ENCODE peak calls at places on chromosomes 2 and 18, in ten cellular contexts. B is NCI-H1436 treated with DMSO at 0.1 percent for 48 hours; C is kidney glomerular epithelial cell; A is endothelial cell; N is GM23338; P is stimulated activated naive B cell treated with anti-CD40 and anti-IgM and Interleukin-4, amounts not matched to agents 10 μg/mL and 1 μg/mL and 100 μg/mL, for 72 hours; M is GM12891; G is heart left ventricle; X is Caco-2; D is left cardiac atrium. U is an unnamed sample.

GRCh38 chr2:24400207-24400907 is 40.0 kb upstream of the ITSN2 start:
- DNase-seq in C (no peak), G (no peak), D (no peak), X (no peak), A (no peak), M (no peak), B (no peak), N (peak; percentile 19), P (no peak), U (peak; percentile 18)

GRCh38 chr2:104215269-104216161 is 638.4 kb upstream of the POU3F3 start:
- DNase-seq in N (peak; percentile 58), P (no peak), B (no peak), M (no peak), G (no peak), C (no peak), X (no peak), D (no peak), A (no peak), U (no peak)

GRCh38 chr18:9400197-9400596 is 65.6 kb downstream of the TWSG1 start:
- DNase-seq in A (no peak), D (no peak), B (no peak), N (no peak), M (no peak), X (no peak), G (no peak), P (no peak), C (no peak), U (no peak)

GRCh38 chr18:23752796-23753195 is 63.5 kb downstream of the LAMA3 start:
- DNase-seq in X (no peak), G (no peak), B (no peak), P (no peak), A (no peak), D (no peak), N (no peak), C (no peak), M (no peak), U (no peak)

GRCh38 chr2:63819765-63820717 is 21.7 kb upstream of the UGP2 start:
- DNase-seq in X (no peak), M (no peak), B (no peak), N (peak; percentile 24), P (no peak), G (peak; percentile 57), A (no peak), C (no peak), D (peak; percentile 62), U (peak; percentile 32)

GRCh38 chr2:181104512-181105121 is 124.2 kb downstream of the UBE2E3 start:
- DNase-seq in C (peak; percentile 47), D (no peak), M (no peak), G (no peak), X (no peak), B (peak; percentile 69), N (peak; percentile 80), P (no peak), A (peak; percentile 15), U (peak; percentile 77)

GRCh38 chr2:201546576-201546975 is 95.0 kb downstream of the STRADB start:
- DNase-seq in B (no peak), P (no peak), A (no peak), M (no peak), G (no peak), D (no peak), X (no peak), C (no peak), N (no peak), U (peak; percentile 21)

GRCh38 chr2:185628985-185629384 is 109.6 kb upstream of the FSIP2 start:
- DNase-seq in X (peak; percentile 45), C (no peak), P (no peak), M (no peak), D (no peak), A (peak; percentile 38), N (peak; percentile 90), G (no peak), B (no peak), U (no peak)

GRCh38 chr2:207528980-207529329 is 807 bp upstream of the CREB1 start:
- DNase-seq in G (peak; percentile 46), D (peak; percentile 54), X (no peak), M (peak; percentile 10), N (peak; percentile 64), C (no peak), B (no peak), A (peak; percentile 55), P (peak; percentile 61), U (peak; percentile 64)

GRCh38 chr2:219457784-219458369 is 23.2 kb downstream of the SPEG start:
- DNase-seq in C (no peak), D (no peak), G (no peak), N (peak; percentile 61), P (no peak), M (no peak), X (no peak), B (no peak), A (no peak), U (no peak)

GRCh38 chr2:100013892-100014677 is 128.3 kb downstream of the AFF3 start:
- DNase-seq in M (no peak), N (peak; percentile 27), A (no peak), D (peak; percentile 72), B (no peak), G (peak; percentile 58), P (no peak), X (no peak), C (peak; percentile 89), U (no peak)

GRCh38 chr18:36296591-36297418 is 708 bp upstream of the FHOD3 start:
- DNase-seq in B (no peak), G (peak; percentile 72), M (peak; percentile 30), X (peak; percentile 40), P (no peak), D (peak; percentile 56), C (peak; percentile 78), N (peak; percentile 80), A (peak; percentile 82), U (peak; percentile 92)

GRCh38 chr18:52670903-52671302 is 330.9 kb downstream of the DCC start:
- DNase-seq in N (peak; percentile 36), P (no peak), G (no peak), C (no peak), M (no peak), B (no peak), X (no peak), D (no peak), A (no peak), U (peak; percentile 56)

GRCh38 chr2:98012561-98012979 is 16.8 kb upstream of the TMEM131 start:
- DNase-seq in D (no peak), P (peak; percentile 82), X (no peak), N (no peak), G (no peak), C (no peak), M (peak; percentile 20), B (no peak), A (no peak), U (no peak)

GRCh38 chr2:127661072-127661618 is 14.2 kb downstream of the LIMS2 start:
- DNase-seq in D (no peak), M (no peak), P (no peak), N (no peak), X (peak; percentile 59), G (no peak), B (no peak), C (no peak), A (no peak), U (no peak)